ENCODE peak calls at places on chromosomes 12 and 14, in five cellular contexts. One of them, this sample, is unnamed.

GRCh38 chr12:30794591-30795409 is 40.0 kb upstream of the CAPRIN2 start:
- DNase-seq in stimulated activated CD4-positive, alpha-beta T cell treated with anti-CD3 and anti-CD28 coated beads, Interleukin-12 subunit alpha, Interleukin-12 subunit beta, amount 100 ng/mL, for 4 hours: no peak
- DNase-seq in CD4-positive, alpha-beta T cell: no peak
- DNase-seq in aorta: no peak
- DNase-seq in non-pigmented ciliary epithelial cell: peak
- DNase-seq in this sample: no peak

GRCh38 chr12:59780605-59781135 is 184.8 kb downstream of the SLC16A7 start:
- DNase-seq in non-pigmented ciliary epithelial cell: peak
- DNase-seq in CD4-positive, alpha-beta T cell: no peak
- DNase-seq in aorta: no peak
- DNase-seq in stimulated activated CD4-positive, alpha-beta T cell treated with anti-CD3 and anti-CD28 coated beads, Interleukin-12 subunit alpha, Interleukin-12 subunit beta, amount 100 ng/mL, for 4 hours: no peak
- DNase-seq in this sample: no peak

GRCh38 chr14:35303149-35303548 is 11.0 kb downstream of the PSMA6 start:
- DNase-seq in stimulated activated CD4-positive, alpha-beta T cell treated with anti-CD3 and anti-CD28 coated beads, Interleukin-12 subunit alpha, Interleukin-12 subunit beta, amount 100 ng/mL, for 4 hours: no peak
- DNase-seq in aorta: no peak
- DNase-seq in non-pigmented ciliary epithelial cell: no peak
- DNase-seq in CD4-positive, alpha-beta T cell: no peak
- DNase-seq in this sample: no peak

GRCh38 chr12:95553202-95553943 is 2.1 kb upstream of the USP44 start:
- DNase-seq in CD4-positive, alpha-beta T cell: no peak
- DNase-seq in non-pigmented ciliary epithelial cell: no peak
- DNase-seq in aorta: no peak
- DNase-seq in stimulated activated CD4-positive, alpha-beta T cell treated with anti-CD3 and anti-CD28 coated beads, Interleukin-12 subunit alpha, Interleukin-12 subunit beta, amount 100 ng/mL, for 4 hours: no peak
- DNase-seq in this sample: no peak

GRCh38 chr12:26810330-26810729 is 22.7 kb downstream of the ITPR2 start:
- DNase-seq in aorta: peak
- DNase-seq in CD4-positive, alpha-beta T cell: no peak
- DNase-seq in stimulated activated CD4-positive, alpha-beta T cell treated with anti-CD3 and anti-CD28 coated beads, Interleukin-12 subunit alpha, Interleukin-12 subunit beta, amount 100 ng/mL, for 4 hours: no peak
- DNase-seq in non-pigmented ciliary epithelial cell: no peak
- DNase-seq in this sample: no peak

GRCh38 chr14:103909531-103910261 is 18.6 kb upstream of the TDRD9 start:
- DNase-seq in stimulated activated CD4-positive, alpha-beta T cell treated with anti-CD3 and anti-CD28 coated beads, Interleukin-12 subunit alpha, Interleukin-12 subunit beta, amount 100 ng/mL, for 4 hours: no peak
- DNase-seq in CD4-positive, alpha-beta T cell: no peak
- DNase-seq in non-pigmented ciliary epithelial cell: no peak
- DNase-seq in aorta: no peak
- DNase-seq in this sample: no peak

GRCh38 chr14:102872020-102872419 is 50.4 kb upstream of the AMN start:
- DNase-seq in stimulated activated CD4-positive, alpha-beta T cell treated with anti-CD3 and anti-CD28 coated beads, Interleukin-12 subunit alpha, Interleukin-12 subunit beta, amount 100 ng/mL, for 4 hours: no peak
- DNase-seq in aorta: no peak
- DNase-seq in non-pigmented ciliary epithelial cell: no peak
- DNase-seq in CD4-positive, alpha-beta T cell: no peak
- DNase-seq in this sample: no peak

GRCh38 chr14:64636208-64636979 is 67.8 kb upstream of the PLEKHG3 start:
- DNase-seq in non-pigmented ciliary epithelial cell: no peak
- DNase-seq in stimulated activated CD4-positive, alpha-beta T cell treated with anti-CD3 and anti-CD28 coated beads, Interleukin-12 subunit alpha, Interleukin-12 subunit beta, amount 100 ng/mL, for 4 hours: peak
- DNase-seq in CD4-positive, alpha-beta T cell: peak
- DNase-seq in aorta: peak
- DNase-seq in this sample: peak

GRCh38 chr12:122730215-122731014 is at the start of gene HCAR1:
- DNase-seq in stimulated activated CD4-positive, alpha-beta T cell treated with anti-CD3 and anti-CD28 coated beads, Interleukin-12 subunit alpha, Interleukin-12 subunit beta, amount 100 ng/mL, for 4 hours: peak
- DNase-seq in non-pigmented ciliary epithelial cell: no peak
- DNase-seq in aorta: no peak
- DNase-seq in CD4-positive, alpha-beta T cell: peak
- DNase-seq in this sample: no peak

GRCh38 chr12:96233941-96234461 is 39.8 kb downstream of the ELK3 start:
- DNase-seq in stimulated activated CD4-positive, alpha-beta T cell treated with anti-CD3 and anti-CD28 coated beads, Interleukin-12 subunit alpha, Interleukin-12 subunit beta, amount 100 ng/mL, for 4 hours: no peak
- DNase-seq in aorta: peak
- DNase-seq in CD4-positive, alpha-beta T cell: no peak
- DNase-seq in non-pigmented ciliary epithelial cell: no peak
- DNase-seq in this sample: no peak

GRCh38 chr14:38122241-38122640 is 85.5 kb upstream of the SSTR1 start:
- DNase-seq in CD4-positive, alpha-beta T cell: no peak
- DNase-seq in stimulated activated CD4-positive, alpha-beta T cell treated with anti-CD3 and anti-CD28 coated beads, Interleukin-12 subunit alpha, Interleukin-12 subunit beta, amount 100 ng/mL, for 4 hours: no peak
- DNase-seq in non-pigmented ciliary epithelial cell: no peak
- DNase-seq in aorta: no peak
- DNase-seq in this sample: no peak

GRCh38 chr12:28933864-28934527 is 215.1 kb upstream of the FAR2 start:
- DNase-seq in CD4-positive, alpha-beta T cell: no peak
- DNase-seq in stimulated activated CD4-positive, alpha-beta T cell treated with anti-CD3 and anti-CD28 coated beads, Interleukin-12 subunit alpha, Interleukin-12 subunit beta, amount 100 ng/mL, for 4 hours: no peak
- DNase-seq in aorta: no peak
- DNase-seq in non-pigmented ciliary epithelial cell: no peak
- DNase-seq in this sample: no peak

GRCh38 chr14:99523661-99524050 is 42.4 kb downstream of the CCNK start:
- DNase-seq in aorta: no peak
- DNase-seq in stimulated activated CD4-positive, alpha-beta T cell treated with anti-CD3 and anti-CD28 coated beads, Interleukin-12 subunit alpha, Interleukin-12 subunit beta, amount 100 ng/mL, for 4 hours: no peak
- DNase-seq in CD4-positive, alpha-beta T cell: no peak
- DNase-seq in non-pigmented ciliary epithelial cell: no peak
- DNase-seq in this sample: no peak

GRCh38 chr12:39772708-39773665 is 153.4 kb upstream of the ABCD2 start:
- DNase-seq in stimulated activated CD4-positive, alpha-beta T cell treated with anti-CD3 and anti-CD28 coated beads, Interleukin-12 subunit alpha, Interleukin-12 subunit beta, amount 100 ng/mL, for 4 hours: no peak
- DNase-seq in non-pigmented ciliary epithelial cell: no peak
- DNase-seq in CD4-positive, alpha-beta T cell: no peak
- DNase-seq in aorta: no peak
- DNase-seq in this sample: no peak

GRCh38 chr12:103930787-103931536 is 752 bp downstream of the HSP90B1 start:
- DNase-seq in non-pigmented ciliary epithelial cell: no peak
- DNase-seq in stimulated activated CD4-positive, alpha-beta T cell treated with anti-CD3 and anti-CD28 coated beads, Interleukin-12 subunit alpha, Interleukin-12 subunit beta, amount 100 ng/mL, for 4 hours: peak
- DNase-seq in CD4-positive, alpha-beta T cell: no peak
- DNase-seq in aorta: peak
- DNase-seq in this sample: no peak

GRCh38 chr12:70028515-70028914 is 203.5 kb downstream of the MYRFL start:
- DNase-seq in non-pigmented ciliary epithelial cell: no peak
- DNase-seq in aorta: peak
- DNase-seq in CD4-positive, alpha-beta T cell: no peak
- DNase-seq in stimulated activated CD4-positive, alpha-beta T cell treated with anti-CD3 and anti-CD28 coated beads, Interleukin-12 subunit alpha, Interleukin-12 subunit beta, amount 100 ng/mL, for 4 hours: no peak
- DNase-seq in this sample: no peak

GRCh38 chr12:117031843-117032592 is 67.2 kb downstream of the TESC start:
- DNase-seq in aorta: peak
- DNase-seq in CD4-positive, alpha-beta T cell: no peak
- DNase-seq in stimulated activated CD4-positive, alpha-beta T cell treated with anti-CD3 and anti-CD28 coated beads, Interleukin-12 subunit alpha, Interleukin-12 subunit beta, amount 100 ng/mL, for 4 hours: no peak
- DNase-seq in non-pigmented ciliary epithelial cell: no peak
- DNase-seq in this sample: no peak

GRCh38 chr12:6764011-6764828 is 1.9 kb upstream of the PTMS start:
- DNase-seq in non-pigmented ciliary epithelial cell: peak
- DNase-seq in aorta: peak
- DNase-seq in stimulated activated CD4-positive, alpha-beta T cell treated with anti-CD3 and anti-CD28 coated beads, Interleukin-12 subunit alpha, Interleukin-12 subunit beta, amount 100 ng/mL, for 4 hours: no peak
- DNase-seq in CD4-positive, alpha-beta T cell: peak
- DNase-seq in this sample: peak

GRCh38 chr12:95836185-95836609 is 22.6 kb upstream of the SNRPF start:
- DNase-seq in aorta: no peak
- DNase-seq in stimulated activated CD4-positive, alpha-beta T cell treated with anti-CD3 and anti-CD28 coated beads, Interleukin-12 subunit alpha, Interleukin-12 subunit beta, amount 100 ng/mL, for 4 hours: no peak
- DNase-seq in non-pigmented ciliary epithelial cell: no peak
- DNase-seq in CD4-positive, alpha-beta T cell: no peak
- DNase-seq in this sample: no peak

GRCh38 chr12:12158858-12159257 is 88.1 kb downstream of the BCL2L14 start:
- DNase-seq in stimulated activated CD4-positive, alpha-beta T cell treated with anti-CD3 and anti-CD28 coated beads, Interleukin-12 subunit alpha, Interleukin-12 subunit beta, amount 100 ng/mL, for 4 hours: no peak
- DNase-seq in non-pigmented ciliary epithelial cell: no peak
- DNase-seq in CD4-positive, alpha-beta T cell: no peak
- DNase-seq in aorta: no peak
- DNase-seq in this sample: no peak

GRCh38 chr14:101010835-101011234 is 107.3 kb upstream of the RTL1 start:
- DNase-seq in CD4-positive, alpha-beta T cell: no peak
- DNase-seq in non-pigmented ciliary epithelial cell: no peak
- DNase-seq in aorta: no peak
- DNase-seq in stimulated activated CD4-positive, alpha-beta T cell treated with anti-CD3 and anti-CD28 coated beads, Interleukin-12 subunit alpha, Interleukin-12 subunit beta, amount 100 ng/mL, for 4 hours: no peak
- DNase-seq in this sample: no peak

GRCh38 chr14:90140298-90140955 is 78.6 kb downstream of the KCNK13 start:
- DNase-seq in non-pigmented ciliary epithelial cell: no peak
- DNase-seq in aorta: no peak
- DNase-seq in stimulated activated CD4-positive, alpha-beta T cell treated with anti-CD3 and anti-CD28 coated beads, Interleukin-12 subunit alpha, Interleukin-12 subunit beta, amount 100 ng/mL, for 4 hours: no peak
- DNase-seq in CD4-positive, alpha-beta T cell: no peak
- DNase-seq in this sample: no peak

GRCh38 chr14:50061664-50062437 is 54.5 kb downstream of the VCPKMT start:
- DNase-seq in CD4-positive, alpha-beta T cell: peak
- DNase-seq in non-pigmented ciliary epithelial cell: no peak
- DNase-seq in aorta: no peak
- DNase-seq in stimulated activated CD4-positive, alpha-beta T cell treated with anti-CD3 and anti-CD28 coated beads, Interleukin-12 subunit alpha, Interleukin-12 subunit beta, amount 100 ng/mL, for 4 hours: no peak
- DNase-seq in this sample: peak

GRCh38 chr14:50828738-50829471 is 2.1 kb downstream of the NIN start:
- DNase-seq in CD4-positive, alpha-beta T cell: no peak
- DNase-seq in non-pigmented ciliary epithelial cell: no peak
- DNase-seq in stimulated activated CD4-positive, alpha-beta T cell treated with anti-CD3 and anti-CD28 coated beads, Interleukin-12 subunit alpha, Interleukin-12 subunit beta, amount 100 ng/mL, for 4 hours: no peak
- DNase-seq in aorta: no peak
- DNase-seq in this sample: no peak

This sample was measured in T-cell.